ENCODE peak calls at places on chromosomes 4 and X, in eight cellular contexts. C, R, H, I, Z, L, T and W are unnamed samples.

GRCh38 chr4:122826596-122827257 is at the start of gene FGF2:
- DNase-seq in Z (no peak), T (peak), R (no peak), H (peak), I (peak), L (peak), C (peak), W (peak)

GRCh38 chr4:148776944-148777343 is 334.7 kb upstream of the NR3C2 start:
- DNase-seq in Z (no peak), T (no peak), R (no peak), C (no peak), L (no peak), H (no peak), I (no peak), W (no peak)

GRCh38 chr4:13476915-13477314 is 7.2 kb downstream of the RAB28 start:
- DNase-seq in Z (no peak), R (no peak), T (no peak), L (no peak), C (no peak), I (no peak), H (peak), W (no peak)

GRCh38 chrX:1244164-1245076 is 24.2 kb upstream of the CSF2RA start:
- DNase-seq in R (no peak), H (no peak), L (no peak), I (no peak), C (no peak), Z (no peak), T (no peak), W (no peak)

GRCh38 chr4:32429151-32429550 is 1709.0 kb downstream of the PCDH7 start:
- DNase-seq in I (no peak), R (no peak), Z (no peak), T (no peak), H (no peak), C (no peak), L (no peak), W (no peak)

GRCh38 chr4:141871086-141871485 is 234.7 kb downstream of the IL15 start:
- DNase-seq in Z (no peak), C (no peak), L (no peak), T (no peak), R (no peak), H (no peak), I (no peak), W (no peak)

GRCh38 chr4:28014469-28014868 is 1153.8 kb downstream of the STIM2 start:
- DNase-seq in Z (no peak), I (no peak), C (no peak), T (no peak), H (no peak), L (no peak), R (no peak), W (no peak)

GRCh38 chr4:1988327-1988724 is 20.4 kb downstream of the NELFA start:
- DNase-seq in Z (no peak), L (no peak), H (no peak), I (no peak), R (no peak), T (no peak), C (no peak), W (no peak)